ENCODE peak calls at places on chromosomes 2 and 18, in six cellular contexts. G is CD8-positive, alpha-beta memory T cell; Q is NT2/D1; Z is lower lobe of right lung; U is AG10803; T is GM12865. O is an unnamed sample.

GRCh38 chr2:43081131-43081745 is 145.2 kb downstream of the ZFP36L2 start:
- DNase-seq in G (no peak), Q (no peak), Z (no peak), U (no peak), T (no peak), O (no peak)

GRCh38 chr2:232162191-232162590 is 200.7 kb downstream of the DIS3L2 start:
- DNase-seq in G (no peak), Q (no peak), Z (no peak), U (peak), T (no peak), O (no peak)

GRCh38 chr2:195659114-195659513 is 2.1 kb downstream of the SLC39A10 start:
- DNase-seq in G (peak), Q (no peak), Z (no peak), U (no peak), T (peak), O (peak)

GRCh38 chr2:231348173-231348572 is 47.3 kb upstream of the B3GNT7 start:
- DNase-seq in G (no peak), Q (no peak), Z (peak), U (peak), T (no peak), O (no peak)

GRCh38 chr2:240963376-240964220 is 34.8 kb upstream of the SNED1 start:
- DNase-seq in G (no peak), Q (no peak), Z (peak), U (no peak), T (no peak), O (no peak)

GRCh38 chr2:41935806-41936205 is 112.0 kb upstream of the PKDCC start:
- DNase-seq in G (no peak), Q (no peak), Z (no peak), U (no peak), T (no peak), O (no peak)

GRCh38 chr2:201746551-201746950 is 34.2 kb downstream of the ALS2 start:
- DNase-seq in G (no peak), Q (no peak), Z (no peak), U (no peak), T (no peak), O (no peak)

GRCh38 chr18:48136051-48136543 is 205.6 kb upstream of the SMAD2 start:
- DNase-seq in G (no peak), Q (no peak), Z (peak), U (no peak), T (no peak), O (no peak)

GRCh38 chr2:215870088-215870490 is 143.3 kb downstream of the MREG start:
- DNase-seq in G (no peak), Q (no peak), Z (no peak), U (peak), T (no peak), O (no peak)

GRCh38 chr2:97737421-97738235 is 24.3 kb downstream of the ZAP70 start:
- DNase-seq in G (no peak), Q (no peak), Z (no peak), U (no peak), T (no peak), O (no peak)

GRCh38 chr18:8869696-8870095 is 164.3 kb downstream of the MTCL1 start:
- DNase-seq in G (no peak), Q (no peak), Z (no peak), U (no peak), T (no peak), O (no peak)

GRCh38 chr2:143968860-143969259 is 551.1 kb downstream of the ZEB2 start:
- DNase-seq in G (no peak), Q (no peak), Z (no peak), U (no peak), T (no peak), O (no peak)

GRCh38 chr2:96091711-96092579 is 24.4 kb downstream of the ADRA2B start:
- DNase-seq in G (no peak), Q (no peak), Z (peak), U (no peak), T (no peak), O (no peak)

GRCh38 chr2:151886235-151886634 is 58.0 kb upstream of the ARL5A start:
- DNase-seq in G (no peak), Q (no peak), Z (no peak), U (no peak), T (no peak), O (no peak)

GRCh38 chr2:238126775-238127164 is 11.7 kb upstream of the KLHL30 start:
- DNase-seq in G (no peak), Q (no peak), Z (no peak), U (no peak), T (no peak), O (no peak)

GRCh38 chr2:127670055-127670956 is 5.0 kb downstream of the LIMS2 start:
- DNase-seq in G (no peak), Q (no peak), Z (no peak), U (peak), T (no peak), O (no peak)

GRCh38 chr2:120954939-120955338 is 219.3 kb downstream of the GLI2 start:
- DNase-seq in G (no peak), Q (no peak), Z (no peak), U (no peak), T (no peak), O (no peak)

GRCh38 chr2:7035884-7036283 is 118.7 kb downstream of the RNF144A start:
- DNase-seq in G (no peak), Q (no peak), Z (no peak), U (no peak), T (no peak), O (no peak)

GRCh38 chr2:69483696-69484095 is 46.5 kb upstream of the NFU1 start:
- DNase-seq in G (no peak), Q (no peak), Z (no peak), U (no peak), T (no peak), O (no peak)

GRCh38 chr2:219157396-219157795 is 3.2 kb downstream of the NHEJ1 start:
- DNase-seq in G (no peak), Q (no peak), Z (no peak), U (no peak), T (no peak), O (no peak)

GRCh38 chr2:49069829-49070228 is 84.5 kb downstream of the FSHR start:
- DNase-seq in G (no peak), Q (no peak), Z (no peak), U (no peak), T (no peak), O (no peak)

GRCh38 chr2:106885981-106886915 is at the start of gene ST6GAL2:
- DNase-seq in G (no peak), Q (no peak), Z (no peak), U (no peak), T (no peak), O (peak)

GRCh38 chr18:75390854-75391253 is 36.6 kb downstream of the SMIM21 start:
- DNase-seq in G (no peak), Q (no peak), Z (no peak), U (no peak), T (no peak), O (no peak)

GRCh38 chr2:239916205-239917127 is 108.7 kb downstream of the NDUFA10 start:
- DNase-seq in G (no peak), Q (no peak), Z (no peak), U (no peak), T (no peak), O (no peak)

GRCh38 chr18:45588284-45588683 is 27.0 kb upstream of the SLC14A2 start:
- DNase-seq in G (no peak), Q (no peak), Z (no peak), U (peak), T (no peak), O (no peak)

GRCh38 chr2:109436635-109437225 is 177.0 kb downstream of the SEPTIN10 start:
- DNase-seq in G (no peak), Q (no peak), Z (peak), U (no peak), T (no peak), O (no peak)

GRCh38 chr18:13932285-13933025 is 17.1 kb upstream of the MC2R start:
- DNase-seq in G (no peak), Q (peak), Z (no peak), U (no peak), T (no peak), O (no peak)

GRCh38 chr2:20578895-20579825 is 71.7 kb downstream of the HS1BP3 start:
- DNase-seq in G (no peak), Q (peak), Z (peak), U (peak), T (peak), O (no peak)

GRCh38 chr18:48197819-48198218 is 211.4 kb downstream of the ZBTB7C start:
- DNase-seq in G (no peak), Q (no peak), Z (no peak), U (no peak), T (no peak), O (no peak)

GRCh38 chr2:70767094-70767698 is 804 bp downstream of the ADD2 start:
- DNase-seq in G (no peak), Q (peak), Z (peak), U (no peak), T (no peak), O (no peak)

GRCh38 chr2:102141915-102142828 is at the start of gene IL1R1:
- DNase-seq in G (no peak), Q (no peak), Z (peak), U (peak), T (no peak), O (no peak)

GRCh38 chr2:210477496-210477895 is 937 bp upstream of the LANCL1 start:
- DNase-seq in G (no peak), Q (no peak), Z (no peak), U (peak), T (no peak), O (peak)

GRCh38 chr2:187799601-187800000 is 245.4 kb upstream of the TFPI start:
- DNase-seq in G (no peak), Q (no peak), Z (no peak), U (no peak), T (no peak), O (no peak)
- H3K4me3 ChIP-seq in G (no peak), Q (no peak), Z (no peak), U (no peak), T (no peak), O (no peak)

GRCh38 chr18:50287441-50288347 is at the start of gene CXXC1:
- DNase-seq in G (peak), Q (peak), Z (peak), U (peak), T (peak), O (peak)
- H3K4me3 ChIP-seq in G (peak), Q (peak), Z (peak), U (peak), T (peak), O (peak)

GRCh38 chr2:157443090-157443489 is 799 bp downstream of the CYTIP start:
- DNase-seq in G (no peak), Q (no peak), Z (no peak), U (no peak), T (peak), O (peak)

GRCh38 chr2:157443795-157444642 is at the start of gene CYTIP:
- DNase-seq in G (peak), Q (no peak), Z (peak), U (no peak), T (peak), O (peak)

GRCh38 chr2:157441072-157441454 is 2.8 kb downstream of the CYTIP start:
- DNase-seq in G (peak), Q (no peak), Z (no peak), U (no peak), T (peak), O (peak)

GRCh38 chr2:157442136-157442535 is 1.8 kb downstream of the CYTIP start:
- DNase-seq in G (no peak), Q (no peak), Z (no peak), U (no peak), T (peak), O (no peak)

DNA sequence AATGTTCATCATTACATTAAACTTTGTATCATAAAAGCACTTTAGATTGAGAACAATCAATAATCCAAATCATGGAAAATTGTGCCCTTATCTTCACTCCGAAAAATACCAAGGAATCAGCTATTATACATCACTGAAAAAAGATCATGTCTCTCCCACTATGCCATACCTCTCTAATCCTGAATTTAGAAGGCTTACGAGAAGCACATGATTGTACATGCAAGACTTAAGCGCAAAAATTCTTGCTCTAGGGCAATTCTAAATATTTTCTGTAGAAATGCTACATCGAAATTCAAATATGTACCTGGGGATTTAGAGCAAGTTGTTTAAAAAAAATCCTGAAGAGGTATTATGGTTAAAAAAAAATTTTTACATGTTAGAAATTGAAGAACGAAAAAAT is 1.3 kb downstream of the CYTIP start:
- DNase-seq in G (no peak), Q (no peak), Z (no peak), U (no peak), T (no peak), O (no peak)
- H3K4me3 ChIP-seq in G (peak), Q (no peak), Z (peak), U (no peak), T (peak), O (peak)

DNA sequence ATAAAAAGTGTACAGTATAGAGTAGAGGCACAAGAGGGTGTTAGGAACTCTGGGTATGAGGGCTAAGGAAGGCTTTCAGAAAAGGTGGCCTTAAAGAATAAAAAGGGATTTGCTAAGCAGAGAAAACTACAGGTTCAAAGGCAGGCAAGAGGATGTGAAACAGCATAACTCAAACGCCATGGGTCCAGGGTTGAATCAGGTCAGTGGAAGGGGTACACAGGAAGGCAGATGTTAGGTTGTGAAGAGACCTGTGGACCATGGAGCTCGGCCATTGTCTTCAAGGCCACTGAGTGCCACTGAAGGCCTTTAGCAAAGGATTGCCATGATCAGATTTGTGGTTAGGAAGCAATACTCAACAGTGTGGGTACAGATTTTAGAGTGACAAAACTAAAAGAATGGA is 108.2 kb upstream of the FAM98A start:
- DNase-seq in G (no peak), Q (no peak), Z (no peak), U (no peak), T (no peak), O (no peak)
- H3K4me3 ChIP-seq in G (no peak), Q (no peak), Z (no peak), U (no peak), T (no peak), O (no peak)

GRCh38 chr18:74326238-74326637 is 10.6 kb downstream of the C18orf63 start:
- DNase-seq in G (no peak), Q (no peak), Z (no peak), U (no peak), T (no peak), O (no peak)

GRCh38 chr18:74333091-74333490 is 17.5 kb downstream of the C18orf63 start:
- DNase-seq in G (no peak), Q (no peak), Z (no peak), U (peak), T (no peak), O (no peak)

GRCh38 chr18:74331404-74331803 is 15.8 kb downstream of the C18orf63 start:
- DNase-seq in G (no peak), Q (no peak), Z (no peak), U (peak), T (peak), O (no peak)

GRCh38 chr18:74329688-74330205 is 14.1 kb downstream of the C18orf63 start:
- DNase-seq in G (no peak), Q (no peak), Z (no peak), U (no peak), T (no peak), O (no peak)

DNA sequence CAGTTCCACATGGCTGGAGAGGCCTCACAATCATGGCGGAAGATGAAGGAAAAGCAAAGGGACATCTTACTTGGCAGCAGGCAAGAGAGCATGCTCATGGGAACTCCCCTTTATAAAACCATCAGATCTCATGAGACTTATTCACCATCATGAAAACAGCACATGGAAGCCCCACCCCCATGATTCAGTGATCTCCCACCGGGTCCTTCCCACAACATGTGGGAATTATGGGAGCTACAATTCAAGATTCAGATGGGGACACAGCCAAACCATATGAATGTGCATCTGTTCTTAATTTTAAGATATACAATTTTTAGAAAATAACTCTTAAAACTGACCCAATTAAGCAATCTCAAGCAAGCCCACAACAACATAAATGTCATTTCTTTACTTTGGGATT is 12.6 kb downstream of the C18orf63 start:
- DNase-seq in G (no peak), Q (no peak), Z (no peak), U (peak), T (no peak), O (no peak)
- H3K4me3 ChIP-seq in G (no peak), Q (no peak), Z (no peak), U (no peak), T (no peak), O (no peak)

GRCh38 chr2:191318037-191318728 is 73.0 kb downstream of the MYO1B start:
- DNase-seq in G (no peak), Q (no peak), Z (no peak), U (peak), T (no peak), O (no peak)

GRCh38 chr2:191318729-191319078 is 73.5 kb downstream of the MYO1B start:
- DNase-seq in G (no peak), Q (peak), Z (no peak), U (peak), T (no peak), O (no peak)

GRCh38 chr2:191321861-191322662 is 76.9 kb downstream of the MYO1B start:
- DNase-seq in G (no peak), Q (peak), Z (no peak), U (peak), T (peak), O (peak)

GRCh38 chr2:191320881-191321280 is 75.7 kb downstream of the MYO1B start:
- DNase-seq in G (no peak), Q (no peak), Z (no peak), U (no peak), T (no peak), O (no peak)

DNA sequence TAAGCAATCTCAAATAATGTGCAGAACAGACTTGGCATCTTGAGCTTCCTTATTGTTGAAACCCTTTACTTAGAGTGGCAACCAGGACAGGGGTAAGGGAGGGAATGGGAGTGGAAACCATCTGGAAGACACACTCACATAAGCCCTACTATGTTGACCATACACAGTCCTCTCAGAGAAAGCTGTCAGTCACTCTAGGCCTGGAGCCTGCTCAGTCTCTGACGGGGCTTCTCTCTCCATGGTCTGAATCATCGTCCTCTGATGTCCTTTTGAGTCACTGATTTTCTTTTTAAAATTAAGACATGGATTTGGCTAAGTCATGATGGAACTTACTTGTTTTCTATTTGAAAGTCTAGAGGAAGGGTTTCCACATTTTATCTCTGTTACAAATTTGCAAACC is 74.0 kb downstream of the MYO1B start:
- DNase-seq in G (no peak), Q (no peak), Z (no peak), U (no peak), T (no peak), O (no peak)
- H3K4me3 ChIP-seq in G (no peak), Q (no peak), Z (no peak), U (no peak), T (no peak), O (no peak)

GRCh38 chr18:70295633-70296188 is 6.9 kb downstream of the SOCS6 start:
- DNase-seq in G (no peak), Q (no peak), Z (no peak), U (peak), T (no peak), O (no peak)
- H3K4me3 ChIP-seq in G (no peak), Q (no peak), Z (no peak), U (peak), T (no peak), O (no peak)

DNA sequence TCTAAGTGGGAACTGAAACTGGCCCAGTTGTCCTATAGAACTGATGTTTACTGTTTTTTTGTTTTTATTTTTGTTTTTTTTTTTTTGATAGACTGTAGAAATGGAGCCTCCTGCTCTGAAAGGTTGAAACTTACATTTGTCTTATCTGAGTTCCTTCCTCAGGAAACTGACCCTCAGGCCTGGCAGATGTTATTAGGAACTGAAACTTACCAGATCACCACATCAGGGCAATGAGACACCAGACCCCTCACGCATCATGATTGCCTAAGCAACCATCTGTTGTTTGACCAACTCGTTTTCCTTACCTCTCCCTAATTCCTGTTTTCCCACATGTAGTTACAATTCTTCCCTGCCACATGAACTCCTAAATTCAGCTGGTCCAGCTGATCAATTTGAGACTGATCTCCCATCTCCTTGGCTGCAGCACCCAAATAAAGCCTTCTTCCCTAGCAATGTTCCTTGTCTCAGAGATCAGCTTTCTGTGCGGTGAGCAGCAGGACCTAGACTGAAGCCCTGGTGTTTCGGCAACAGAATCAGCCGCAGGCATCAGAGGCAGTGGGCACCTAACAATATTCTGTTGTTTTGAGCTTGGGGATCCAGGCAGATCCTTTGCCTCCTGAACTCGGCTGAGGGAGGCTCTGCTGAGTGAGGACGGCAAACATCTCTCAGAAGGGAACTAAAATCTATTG is 96.8 kb downstream of the MSH2 start:
- DNase-seq in G (no peak), Q (no peak), Z (no peak), U (no peak), T (no peak), O (no peak)
- H3K4me3 ChIP-seq in G (no peak), Q (no peak), Z (no peak), U (no peak), T (no peak), O (no peak)

GRCh38 chr2:101047774-101048173 is 45.7 kb downstream of the RPL31 start:
- DNase-seq in G (no peak), Q (no peak), Z (no peak), U (peak), T (no peak), O (no peak)

GRCh38 chr2:101048756-101049155 is 46.7 kb downstream of the RPL31 start:
- DNase-seq in G (no peak), Q (no peak), Z (no peak), U (no peak), T (no peak), O (no peak)

GRCh38 chr2:101047075-101047766 is 45.1 kb downstream of the RPL31 start:
- DNase-seq in G (no peak), Q (no peak), Z (no peak), U (no peak), T (peak), O (no peak)

GRCh38 chr2:101053117-101053516 is 51.0 kb downstream of the RPL31 start:
- DNase-seq in G (no peak), Q (no peak), Z (no peak), U (no peak), T (no peak), O (no peak)

GRCh38 chr2:101052147-101052546 is 50.1 kb downstream of the RPL31 start:
- DNase-seq in G (no peak), Q (no peak), Z (no peak), U (no peak), T (peak), O (no peak)
- H3K4me3 ChIP-seq in G (no peak), Q (no peak), Z (no peak), U (no peak), T (no peak), O (no peak)

O was measured in CD4-positive, CD25-positive, alpha-beta regulatory T cell.